ENCODE peak calls at places on chromosome 11, in ten cellular contexts. Z is naive thymus-derived CD4-positive, alpha-beta T cell; C is cardiac muscle cell; L is psoas muscle; R is mammary epithelial cell; M is neuronal stem cell; J is CD4-positive, CD25-positive, alpha-beta regulatory T cell; G is heart left ventricle; E is body of pancreas; Q is pancreas. B is an unnamed sample. For H3K36me3, the result is how much of the 10 kb centered on the place peaks cover.

GRCh38 chr11:86069408-86070086 is 663 bp upstream of the PICALM start:
- DNase-seq in G (peak), E (no peak), M (no peak), Q (no peak), L (no peak), R (peak), C (peak), Z (no peak), J (no peak), B (peak)

GRCh38 chr11:63765688-63766241 is 2.8 kb downstream of the ZFTA start:
- DNase-seq in Z (no peak), J (no peak), C (no peak), Q (peak), R (no peak), L (no peak), G (no peak), E (no peak), M (no peak), B (no peak)

GRCh38 chr11:103070142-103070541 is 21.8 kb downstream of the DCUN1D5 start:
- DNase-seq in J (no peak), R (no peak), M (no peak), G (no peak), L (no peak), C (no peak), Q (no peak), Z (no peak), E (no peak), B (no peak)

GRCh38 chr11:1749787-1750351 is 526 bp downstream of the IFITM10 start:
- DNase-seq in C (peak), Q (no peak), M (no peak), L (no peak), R (peak), J (no peak), G (no peak), E (no peak), Z (no peak), B (no peak)

GRCh38 chr11:26467506-26467905 is 104.6 kb downstream of the MUC15 start:
- DNase-seq in E (no peak), G (no peak), J (no peak), C (no peak), L (no peak), M (no peak), Q (no peak), R (no peak), Z (no peak), B (no peak)

GRCh38 chr11:111376453-111376871 is 2.6 kb downstream of the POU2AF1 start:
- DNase-seq in E (no peak), L (no peak), G (no peak), R (peak), J (no peak), M (no peak), C (no peak), Q (no peak), Z (no peak), B (no peak)

GRCh38 chr11:113133071-113133470 is 171.9 kb downstream of the NCAM1 start:
- DNase-seq in J (no peak), L (no peak), R (no peak), E (no peak), Z (no peak), G (no peak), C (no peak), M (no peak), Q (no peak), B (no peak)

GRCh38 chr11:70090989-70091388 is 12.9 kb downstream of the ANO1 start:
- DNase-seq in Q (no peak), G (peak), L (peak), R (no peak), J (no peak), C (no peak), Z (no peak), E (no peak), M (no peak), B (no peak)

GRCh38 chr11:36153581-36153980 is 135.6 kb downstream of the COMMD9 start:
- DNase-seq in C (peak), M (no peak), Z (no peak), R (no peak), E (no peak), L (no peak), J (no peak), Q (no peak), G (no peak), B (no peak)

GRCh38 chr11:130675456-130675855 is 227.0 kb downstream of the ADAMTS15 start:
- DNase-seq in Q (no peak), C (peak), E (no peak), Z (no peak), G (peak), R (no peak), M (no peak), L (peak), J (no peak), B (no peak)

GRCh38 chr11:30935861-30936260 is 349.7 kb upstream of the MPPED2 start:
- DNase-seq in R (peak), J (no peak), M (no peak), C (no peak), Z (no peak), Q (no peak), E (no peak), G (no peak), L (no peak), B (no peak)

GRCh38 chr11:35424157-35424945 is 5.0 kb upstream of the SLC1A2 start:
- DNase-seq in R (no peak), G (no peak), Z (no peak), Q (no peak), M (no peak), J (no peak), L (no peak), C (no peak), E (no peak), B (no peak)

GRCh38 chr11:95453616-95454118 is 222.7 kb upstream of the SESN3 start:
- DNase-seq in J (no peak), C (peak), Z (no peak), G (peak), M (no peak), E (peak), Q (peak), L (no peak), R (peak), B (no peak)

GRCh38 chr11:6812391-6813005 is 13.0 kb upstream of the OR6A2 start:
- DNase-seq in E (no peak), G (no peak), C (peak), R (peak), Q (no peak), Z (peak), J (peak), M (peak), L (no peak), B (no peak)

GRCh38 chr11:74929431-74930363 is 19.2 kb downstream of the XRRA1 start:
- DNase-seq in C (peak), L (peak), E (peak), J (peak), M (peak), G (peak), R (peak), Q (peak), Z (peak), B (peak)

GRCh38 chr11:35893796-35894475 is 49.9 kb upstream of the LDLRAD3 start:
- DNase-seq in R (peak), E (no peak), J (no peak), L (peak), C (peak), G (no peak), Q (peak), M (no peak), Z (no peak), B (no peak)

GRCh38 chr11:78239781-78240180 is 51.1 kb downstream of the USP35 start:
- DNase-seq in R (no peak), G (no peak), Q (no peak), E (no peak), L (no peak), C (no peak), M (no peak), J (no peak), Z (no peak), B (no peak)

GRCh38 chr11:15770798-15771414 is 585.4 kb downstream of the SOX6 start:
- DNase-seq in L (peak), Z (no peak), J (no peak), R (peak), M (peak), G (peak), Q (peak), E (peak), C (peak), B (peak)

GRCh38 chr11:124950606-124951330 is 3.2 kb upstream of the CCDC15 start:
- DNase-seq in L (no peak), J (no peak), E (no peak), Z (peak), C (no peak), Q (no peak), R (no peak), M (no peak), G (no peak), B (no peak)

GRCh38 chr11:69554849-69555248 is 73.4 kb downstream of the LINC01488 start:
- DNase-seq in C (no peak), E (no peak), R (no peak), M (no peak), G (no peak), Z (no peak), J (no peak), Q (no peak), L (no peak), B (no peak)

GRCh38 chr11:123135863-123136446 is 59.1 kb downstream of the CLMP start:
- DNase-seq in M (no peak), L (no peak), E (no peak), G (peak), J (no peak), Q (no peak), C (peak), Z (no peak), R (no peak), B (no peak)

GRCh38 chr11:95563859-95564258 is 225.7 kb downstream of the FAM76B start:
- DNase-seq in L (no peak), J (no peak), R (no peak), M (no peak), E (no peak), C (peak), Q (no peak), Z (no peak), G (no peak), B (no peak)

GRCh38 chr11:35012467-35013191 is 96.2 kb downstream of the PDHX start:
- DNase-seq in E (no peak), G (no peak), L (no peak), R (no peak), M (no peak), Z (peak), J (no peak), Q (no peak), C (no peak), B (no peak)

GRCh38 chr11:82969811-82970210 is 68.3 kb downstream of the DDIAS start:
- DNase-seq in Q (no peak), E (no peak), Z (no peak), C (no peak), L (no peak), G (no peak), J (no peak), M (no peak), R (no peak), B (no peak)

GRCh38 chr11:127888396-127888795 is 699.0 kb downstream of the ETS1 start:
- DNase-seq in J (no peak), C (no peak), Z (no peak), R (no peak), Q (no peak), M (no peak), L (no peak), E (no peak), G (no peak), B (no peak)

GRCh38 chr11:126202646-126203359 is 8.6 kb downstream of the RPUSD4 start:
- DNase-seq in L (no peak), G (peak), C (no peak), J (no peak), Q (peak), R (no peak), E (no peak), Z (no peak), M (no peak), B (no peak)
- H3K36me3 ChIP-seq in L (under half), G (half or more), C (under half), J (half or more), Q (under half), R (under half), E (under half), Z (under half), M (half or more), B (under half)

GRCh38 chr11:76888989-76889388 is 28.3 kb downstream of the ACER3 start:
- DNase-seq in M (no peak), R (no peak), C (peak), Q (no peak), G (no peak), E (no peak), L (no peak), J (no peak), Z (no peak), B (no peak)

GRCh38 chr11:76889414-76889975 is 28.8 kb downstream of the ACER3 start:
- DNase-seq in R (no peak), J (no peak), E (no peak), C (peak), Z (no peak), Q (no peak), G (no peak), M (no peak), L (no peak), B (no peak)

GRCh38 chr11:76891285-76891684 is 30.6 kb downstream of the ACER3 start:
- DNase-seq in G (no peak), L (no peak), C (no peak), J (no peak), Z (no peak), E (no peak), R (peak), Q (no peak), M (no peak), B (no peak)

GRCh38 chr11:76892305-76892704 is 31.6 kb downstream of the ACER3 start:
- DNase-seq in G (no peak), M (no peak), C (no peak), J (no peak), E (no peak), R (no peak), Z (no peak), L (no peak), Q (no peak), B (no peak)

GRCh38 chr11:76891793-76892192 is 31.1 kb downstream of the ACER3 start:
- DNase-seq in J (no peak), E (no peak), L (no peak), M (no peak), Q (no peak), R (no peak), Z (no peak), G (no peak), C (no peak), B (no peak)
- H3K27ac ChIP-seq in J (no peak), E (no peak), L (no peak), M (no peak), Q (no peak), R (no peak), Z (no peak), G (no peak), C (no peak), B (no peak)

GRCh38 chr11:45906965-45907591 is at the start of gene FREY1:
- DNase-seq in Q (peak), C (no peak), J (no peak), R (no peak), E (peak), L (no peak), Z (no peak), G (no peak), M (no peak), B (no peak)

GRCh38 chr11:45906096-45906682 is 882 bp downstream of the FREY1 start:
- DNase-seq in J (no peak), L (no peak), Z (no peak), R (no peak), G (no peak), Q (peak), E (peak), C (no peak), M (no peak), B (no peak)

GRCh38 chr11:45907911-45908370 is 870 bp upstream of the FREY1 start:
- DNase-seq in J (no peak), E (peak), Z (no peak), R (no peak), M (no peak), Q (peak), G (no peak), C (no peak), L (no peak), B (no peak)

GRCh38 chr11:45913514-45913913 is 4.2 kb downstream of the PEX16 start:
- DNase-seq in G (no peak), M (no peak), J (no peak), Q (no peak), R (no peak), Z (no peak), L (no peak), E (no peak), C (no peak), B (no peak)

GRCh38 chr11:45909594-45910475 is 2.8 kb upstream of the FREY1 start:
- DNase-seq in J (no peak), Z (no peak), Q (no peak), R (no peak), C (no peak), L (no peak), M (no peak), G (no peak), E (no peak), B (no peak)
- H3K36me3 ChIP-seq in J (under half), Z (under half), Q (under half), R (under half), C (under half), L (under half), M (under half), G (half or more), E (under half), B (under half)

GRCh38 chr11:13962198-13962561 is 343 bp upstream of the SPON1 start:
- DNase-seq in L (no peak), Z (no peak), R (no peak), C (no peak), M (no peak), E (no peak), G (no peak), J (no peak), Q (no peak), B (no peak)
- H3K27ac ChIP-seq in L (no peak), Z (no peak), R (no peak), C (no peak), M (no peak), E (no peak), G (peak), J (no peak), Q (no peak), B (no peak)

B was measured in iPS DF 6.9.